ENCODE peak calls at places on chromosomes 3 and 15, in five cellular contexts. S is A673, W is fibroblast of lung, K is neural progenitor cell, J is GM23338. T is an unnamed sample.

GRCh38 chr15:37059051-37059450 is 41.3 kb downstream of the MEIS2 start:
- DNase-seq in J (no peak), W (peak; percentile 94), K (no peak), S (no peak), T (peak; percentile 82)

GRCh38 chr3:75332784-75333183 is 331.3 kb upstream of the FRG2C start:
- DNase-seq in J (no peak), K (no peak), W (peak; percentile 51), S (no peak), T (no peak)

GRCh38 chr3:113495035-113495434 is 19.9 kb downstream of the SPICE1 start:
- DNase-seq in S (peak; percentile 46), W (peak; percentile 58), J (peak; percentile 56), K (peak; percentile 34), T (peak; percentile 27)

GRCh38 chr3:122353215-122353614 is 28.2 kb downstream of the CSTA start:
- DNase-seq in S (no peak), K (no peak), J (no peak), W (no peak), T (peak; percentile 75)

GRCh38 chr15:101646652-101647051 is 5.5 kb downstream of the TM2D3 start:
- DNase-seq in S (peak; percentile 9), W (no peak), J (no peak), K (no peak), T (no peak)

GRCh38 chr3:66473637-66474036 is 27.2 kb downstream of the LRIG1 start:
- DNase-seq in K (no peak), J (no peak), S (no peak), W (peak; percentile 67), T (no peak)

GRCh38 chr3:158685151-158685550 is 12.7 kb upstream of the LXN start:
- DNase-seq in J (no peak), W (no peak), K (no peak), S (no peak), T (no peak)

GRCh38 chr3:45599424-45599886 is 4.9 kb downstream of the LIMD1 start:
- DNase-seq in J (no peak), K (no peak), S (no peak), W (no peak), T (no peak)

GRCh38 chr3:194135806-194136518 is at the start of gene HES1:
- DNase-seq in W (peak; percentile 88), K (peak; percentile 99), S (peak; percentile 98), J (peak; percentile 98), T (peak; percentile 98)

GRCh38 chr15:26967719-26968269 is 3.2 kb upstream of the GABRG3 start:
- DNase-seq in W (peak; percentile 21), K (peak; percentile 82), J (peak; percentile 85), S (no peak), T (no peak)
- TF ChIP-seq EZH2 in W (no peak), K (peak; percentile 34), J (no peak), S (no peak), T (no peak)

DNA sequence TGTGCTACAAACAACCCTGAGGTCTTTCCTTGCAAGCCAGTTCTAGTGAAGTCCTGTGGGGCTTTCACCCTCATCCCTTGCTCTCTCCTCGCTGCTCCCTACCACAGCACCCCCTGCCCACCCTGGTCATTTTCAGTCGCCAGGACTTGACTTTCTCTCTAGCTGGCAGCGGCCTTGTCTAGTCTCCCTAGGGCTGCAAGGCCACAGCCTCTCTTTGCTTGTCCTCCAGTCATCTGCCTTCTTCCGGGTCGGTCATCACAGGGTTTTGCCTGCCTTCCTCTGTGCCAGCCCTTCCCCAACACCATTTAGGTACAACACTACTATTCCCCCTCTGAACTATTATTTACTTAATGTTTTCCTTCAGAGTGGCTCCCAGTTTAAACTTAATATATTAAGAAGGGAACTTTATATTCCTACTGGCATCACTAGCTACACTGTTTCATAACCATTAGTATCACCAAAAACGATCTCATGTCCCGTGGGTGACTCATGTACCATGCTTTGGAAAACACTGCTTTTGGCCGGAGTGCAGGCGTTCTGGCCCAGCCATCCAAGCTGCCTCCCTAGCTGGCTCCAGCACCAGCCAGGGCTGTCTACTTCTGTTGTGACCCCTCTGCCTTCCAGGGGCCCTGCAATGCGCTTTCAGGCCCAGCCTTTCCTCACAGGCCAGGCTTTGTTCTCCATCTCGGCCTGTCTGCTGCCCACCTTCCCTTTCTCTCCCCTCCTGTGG is 21.4 kb downstream of the FAH start:
- DNase-seq in J (no peak), S (no peak), W (peak; percentile 92), K (no peak), T (peak; percentile 78)
- H3K27ac ChIP-seq in J (no peak overlapping the region), S (no peak overlapping the region), W (peak overlapping the region; percentile 54), K (no peak overlapping the region), T (no peak overlapping the region)

GRCh38 chr3:43371494-43371893 is 85.2 kb downstream of the SNRK start:
- DNase-seq in S (no peak), J (no peak), K (no peak), W (no peak), T (no peak)

GRCh38 chr3:43366880-43367279 is 80.5 kb downstream of the SNRK start:
- DNase-seq in W (no peak), S (no peak), J (no peak), K (no peak), T (no peak)

GRCh38 chr3:43372007-43372754 is 85.8 kb downstream of the SNRK start:
- DNase-seq in J (peak; percentile 19), S (no peak), K (no peak), W (no peak), T (no peak)

GRCh38 chr3:43366466-43366865 is 80.1 kb downstream of the SNRK start:
- DNase-seq in S (no peak), J (no peak), K (no peak), W (peak; percentile 64), T (no peak)

GRCh38 chr3:43369404-43370345 is 83.3 kb downstream of the SNRK start:
- DNase-seq in K (no peak), J (no peak), S (no peak), W (no peak), T (no peak)
- TF ChIP-seq CTCF in K (no peak), J (no peak), S (no peak), W (no peak), T (no peak)

DNA sequence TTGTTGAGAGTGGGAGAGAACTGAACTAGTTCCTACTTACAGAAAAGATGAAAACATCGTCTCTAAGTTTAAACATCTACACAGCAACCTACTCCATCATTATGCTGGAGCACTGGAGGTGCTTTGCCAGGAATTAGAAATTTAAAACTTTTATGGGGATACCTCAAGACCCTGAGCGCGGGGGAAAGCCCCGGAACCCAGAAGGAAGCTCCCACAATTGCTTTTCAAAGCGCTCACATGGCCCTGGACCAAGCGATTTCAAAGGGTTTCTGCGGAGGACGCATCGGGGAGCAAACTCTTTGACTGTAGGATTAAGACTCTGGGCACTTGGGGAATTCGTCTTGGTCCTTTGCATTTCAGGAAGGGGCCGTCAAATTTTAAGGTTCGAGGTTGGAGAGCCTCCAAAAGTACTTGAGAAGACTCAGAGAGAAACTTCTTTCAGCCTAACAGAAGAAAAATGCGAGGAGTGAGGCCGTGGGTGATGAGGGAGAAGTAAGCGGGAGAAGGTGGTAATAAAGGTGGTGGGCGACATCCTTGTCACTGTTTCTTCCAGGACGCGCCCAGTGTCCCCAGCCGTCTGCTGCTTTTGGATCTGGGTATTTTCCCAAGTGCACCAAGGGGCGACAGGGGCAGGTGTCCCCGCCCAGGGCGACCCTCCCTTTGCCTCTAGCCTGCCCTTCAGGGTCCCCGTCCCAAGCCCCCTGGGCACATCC is 591 bp downstream of the PROK2 start:
- DNase-seq in S (no peak), K (peak; percentile 74), J (peak; percentile 66), W (no peak), T (no peak)
- TF ChIP-seq EZH2 in S (no peak), K (peak; percentile 48), J (peak; percentile 86), W (peak; percentile 79), T (peak; percentile 41)

GRCh38 chr15:91892417-91892816 is 38.9 kb downstream of the SLCO3A1 start:
- DNase-seq in W (no peak), S (no peak), J (no peak), K (no peak), T (no peak)
- H3K27ac ChIP-seq in W (no peak overlapping the region), S (no peak overlapping the region), J (no peak overlapping the region), K (no peak overlapping the region), T (no peak overlapping the region)

GRCh38 chr15:62068071-62068786 is 1.5 kb downstream of the C2CD4A start:
- DNase-seq in S (peak; percentile 28), J (peak; percentile 68), K (peak; percentile 80), W (peak; percentile 46), T (peak; percentile 21)
- TF ChIP-seq CTCF in S (peak; percentile 5), J (no peak), K (peak; percentile 25), W (no peak), T (no peak)

GRCh38 chr3:181695661-181696491 is 15.8 kb upstream of the SOX2 start:
- DNase-seq in S (no peak), J (no peak), K (peak; percentile 63), W (no peak), T (no peak)
- TF ChIP-seq EZH2 in S (peak; percentile 67), J (peak; percentile 74), K (no peak), W (peak; percentile 48), T (no peak)

GRCh38 chr3:23811919-23812318 is 6.2 kb downstream of the UBE2E1 start:
- DNase-seq in S (no peak), K (no peak), J (no peak), W (no peak), T (no peak)

GRCh38 chr3:23809294-23809693 is 3.5 kb downstream of the UBE2E1 start:
- DNase-seq in S (no peak), J (no peak), W (no peak), K (no peak), T (no peak)

GRCh38 chr3:23809840-23810341 is 4.1 kb downstream of the UBE2E1 start:
- DNase-seq in W (no peak), K (no peak), J (peak; percentile 53), S (peak; percentile 25), T (no peak)

GRCh38 chr3:23810342-23811116 is 4.8 kb downstream of the UBE2E1 start:
- DNase-seq in W (peak; percentile 37), K (peak; percentile 83), J (peak; percentile 93), S (peak; percentile 59), T (peak; percentile 19)

DNA sequence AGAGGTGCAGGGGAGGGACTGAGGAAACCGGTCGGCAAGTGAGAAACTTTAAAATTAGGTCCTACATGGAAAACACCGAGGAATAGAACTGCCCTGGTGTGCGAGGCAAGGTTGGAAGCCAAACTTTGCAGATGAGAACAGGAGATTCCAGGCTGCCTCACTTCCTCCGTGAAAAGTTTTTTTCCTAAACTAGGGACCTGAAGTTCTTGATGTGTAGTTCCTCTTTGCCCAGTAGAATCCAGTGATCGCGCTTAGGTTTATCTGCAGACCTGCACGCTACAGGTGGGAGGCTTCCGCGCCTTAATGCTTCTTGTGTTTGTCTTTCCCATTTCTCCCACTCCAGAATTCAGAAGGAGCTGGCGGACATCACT is 5.3 kb downstream of the UBE2E1 start:
- DNase-seq in S (no peak), J (peak; percentile 47), W (peak; percentile 18), K (peak; percentile 23), T (peak; percentile 26)
- H3K27ac ChIP-seq in S (peak overlapping the region; percentile 87), J (peak overlapping the region; percentile 53), W (peak overlapping the region; percentile 66), K (peak overlapping the region; percentile 92), T (peak overlapping the region; percentile 45)